ENCODE peak calls at places on chromosome 13, in nine cellular contexts. One of them, this sample, is unnamed.

GRCh38 chr13:108306768-108307332 is 37.3 kb downstream of the TNFSF13B start:
- DNase-seq in ascending aorta: no peak
- DNase-seq in NCI-H1105: no peak
- DNase-seq in mucosa of gallbladder: no peak
- DNase-seq in lower lobe of right lung: no peak
- DNase-seq in activated T-cell treated with anti-CD3 and anti-CD28 coated beads, Interleukin-2, amount 50 U/mL, for 72 hours: no peak
- DNase-seq in aorta: no peak
- DNase-seq in T-helper 9 cell: no peak
- DNase-seq in stomach: no peak
- DNase-seq in this sample: no peak

GRCh38 chr13:50080856-50081105 is 65.5 kb downstream of the KCNRG start:
- DNase-seq in ascending aorta: no peak
- DNase-seq in NCI-H1105: no peak
- DNase-seq in mucosa of gallbladder: no peak
- DNase-seq in lower lobe of right lung: no peak
- DNase-seq in activated T-cell treated with anti-CD3 and anti-CD28 coated beads, Interleukin-2, amount 50 U/mL, for 72 hours: no peak
- DNase-seq in aorta: no peak
- DNase-seq in T-helper 9 cell: no peak
- DNase-seq in stomach: no peak
- DNase-seq in this sample: peak; percentile 6

GRCh38 chr13:41944229-41944628 is 16.7 kb downstream of the VWA8 start:
- DNase-seq in ascending aorta: no peak
- DNase-seq in NCI-H1105: no peak
- DNase-seq in mucosa of gallbladder: no peak
- DNase-seq in lower lobe of right lung: no peak
- DNase-seq in activated T-cell treated with anti-CD3 and anti-CD28 coated beads, Interleukin-2, amount 50 U/mL, for 72 hours: no peak
- DNase-seq in aorta: no peak
- DNase-seq in T-helper 9 cell: no peak
- DNase-seq in stomach: no peak
- DNase-seq in this sample: no peak

GRCh38 chr13:112619730-112620639 is 32.0 kb upstream of the TUBGCP3 start:
- DNase-seq in ascending aorta: no peak
- DNase-seq in NCI-H1105: peak; percentile 96
- DNase-seq in mucosa of gallbladder: no peak
- DNase-seq in lower lobe of right lung: peak; percentile 60
- DNase-seq in activated T-cell treated with anti-CD3 and anti-CD28 coated beads, Interleukin-2, amount 50 U/mL, for 72 hours: no peak
- DNase-seq in aorta: no peak
- DNase-seq in T-helper 9 cell: no peak
- DNase-seq in stomach: no peak
- DNase-seq in this sample: no peak

GRCh38 chr13:100825551-100825950 is 151.0 kb upstream of the TMTC4 start:
- DNase-seq in ascending aorta: no peak
- DNase-seq in NCI-H1105: no peak
- DNase-seq in mucosa of gallbladder: no peak
- DNase-seq in lower lobe of right lung: no peak
- DNase-seq in activated T-cell treated with anti-CD3 and anti-CD28 coated beads, Interleukin-2, amount 50 U/mL, for 72 hours: no peak
- DNase-seq in aorta: no peak
- DNase-seq in T-helper 9 cell: no peak
- DNase-seq in stomach: no peak
- DNase-seq in this sample: peak; percentile 9

GRCh38 chr13:111873676-111874178 is 193.2 kb upstream of the SOX1 start:
- DNase-seq in ascending aorta: peak; percentile 44
- DNase-seq in NCI-H1105: no peak
- DNase-seq in mucosa of gallbladder: no peak
- DNase-seq in lower lobe of right lung: no peak
- DNase-seq in activated T-cell treated with anti-CD3 and anti-CD28 coated beads, Interleukin-2, amount 50 U/mL, for 72 hours: no peak
- DNase-seq in aorta: no peak
- DNase-seq in T-helper 9 cell: no peak
- DNase-seq in stomach: no peak
- DNase-seq in this sample: no peak

GRCh38 chr13:113782472-113782871 is 23.4 kb downstream of the TMEM255B start:
- DNase-seq in ascending aorta: no peak
- DNase-seq in NCI-H1105: no peak
- DNase-seq in mucosa of gallbladder: no peak
- DNase-seq in lower lobe of right lung: no peak
- DNase-seq in activated T-cell treated with anti-CD3 and anti-CD28 coated beads, Interleukin-2, amount 50 U/mL, for 72 hours: no peak
- DNase-seq in aorta: peak; percentile 40
- DNase-seq in T-helper 9 cell: no peak
- DNase-seq in stomach: peak; percentile 11
- DNase-seq in this sample: no peak

GRCh38 chr13:46575321-46575721 is 22.4 kb downstream of the LRCH1 start:
- DNase-seq in ascending aorta: no peak
- DNase-seq in NCI-H1105: no peak
- DNase-seq in mucosa of gallbladder: no peak
- DNase-seq in lower lobe of right lung: no peak
- DNase-seq in activated T-cell treated with anti-CD3 and anti-CD28 coated beads, Interleukin-2, amount 50 U/mL, for 72 hours: peak; percentile 17
- DNase-seq in aorta: no peak
- DNase-seq in T-helper 9 cell: no peak
- DNase-seq in stomach: no peak
- DNase-seq in this sample: no peak

GRCh38 chr13:31538067-31539042 is 201.0 kb upstream of the RXFP2 start:
- DNase-seq in ascending aorta: no peak
- DNase-seq in NCI-H1105: no peak
- DNase-seq in mucosa of gallbladder: peak; percentile 33
- DNase-seq in lower lobe of right lung: no peak
- DNase-seq in activated T-cell treated with anti-CD3 and anti-CD28 coated beads, Interleukin-2, amount 50 U/mL, for 72 hours: no peak
- DNase-seq in aorta: no peak
- DNase-seq in T-helper 9 cell: no peak
- DNase-seq in stomach: peak; percentile 29
- DNase-seq in this sample: peak; percentile 32

GRCh38 chr13:20136781-20137703 is 23.8 kb downstream of the GJA3 start:
- DNase-seq in ascending aorta: no peak
- DNase-seq in NCI-H1105: no peak
- DNase-seq in mucosa of gallbladder: no peak
- DNase-seq in lower lobe of right lung: no peak
- DNase-seq in activated T-cell treated with anti-CD3 and anti-CD28 coated beads, Interleukin-2, amount 50 U/mL, for 72 hours: peak; percentile 65
- DNase-seq in aorta: no peak
- DNase-seq in T-helper 9 cell: no peak
- DNase-seq in stomach: peak; percentile 59
- DNase-seq in this sample: no peak

This sample was measured in fibroblast of gingiva.